ENCODE peak calls at places on chromosomes 12 and 14, in ten cellular contexts. C is CD8-positive, alpha-beta memory T cell; S is ovary; R is astrocyte; F is cardiac fibroblast; N is sigmoid colon; E is bronchial epithelial cell; T is IMR-90; M is thyroid gland; A is A549. U is an unnamed sample.

GRCh38 chr14:66383771-66384170 is 102.4 kb upstream of the CCDC196 start:
- DNase-seq in C (no peak), S (no peak), R (no peak), F (no peak), N (no peak), E (no peak), T (no peak), M (no peak), A (no peak), U (no peak)

GRCh38 chr14:52860910-52861309 is 69.5 kb upstream of the GNPNAT1 start:
- DNase-seq in C (no peak), S (no peak), R (no peak), F (no peak), N (no peak), E (no peak), T (no peak), M (no peak), A (no peak), U (no peak)

GRCh38 chr12:19671695-19672094 is 232.4 kb downstream of the AEBP2 start:
- DNase-seq in C (no peak), S (no peak), R (no peak), F (peak; percentile 19), N (no peak), E (no peak), T (peak; percentile 20), M (no peak), A (no peak), U (no peak)

GRCh38 chr14:54105898-54106297 is 149.3 kb upstream of the BMP4 start:
- DNase-seq in C (no peak), S (no peak), R (no peak), F (no peak), N (no peak), E (peak; percentile 97), T (no peak), M (peak; percentile 63), A (no peak), U (no peak)

GRCh38 chr14:64760146-64760755 is 56.0 kb downstream of the PLEKHG3 start:
- DNase-seq in C (peak; percentile 53), S (peak; percentile 45), R (peak; percentile 15), F (peak; percentile 52), N (no peak), E (peak; percentile 49), T (peak; percentile 42), M (peak; percentile 49), A (peak; percentile 76), U (peak; percentile 44)

GRCh38 chr12:54214553-54215374 is 26.0 kb upstream of the SMUG1 start:
- DNase-seq in C (peak; percentile 89), S (peak; percentile 85), R (peak; percentile 59), F (peak; percentile 92), N (peak; percentile 88), E (peak; percentile 72), T (peak; percentile 85), M (peak; percentile 76), A (peak; percentile 95), U (peak; percentile 89)

GRCh38 chr14:75205586-75205985 is 29.2 kb upstream of the TMED10 start:
- DNase-seq in C (no peak), S (no peak), R (peak; percentile 47), F (peak; percentile 63), N (no peak), E (peak; percentile 89), T (peak; percentile 77), M (no peak), A (no peak), U (no peak)

GRCh38 chr14:93031505-93032300 is 84.0 kb downstream of the ITPK1 start:
- DNase-seq in C (no peak), S (no peak), R (no peak), F (no peak), N (no peak), E (no peak), T (no peak), M (no peak), A (no peak), U (no peak)

DNA sequence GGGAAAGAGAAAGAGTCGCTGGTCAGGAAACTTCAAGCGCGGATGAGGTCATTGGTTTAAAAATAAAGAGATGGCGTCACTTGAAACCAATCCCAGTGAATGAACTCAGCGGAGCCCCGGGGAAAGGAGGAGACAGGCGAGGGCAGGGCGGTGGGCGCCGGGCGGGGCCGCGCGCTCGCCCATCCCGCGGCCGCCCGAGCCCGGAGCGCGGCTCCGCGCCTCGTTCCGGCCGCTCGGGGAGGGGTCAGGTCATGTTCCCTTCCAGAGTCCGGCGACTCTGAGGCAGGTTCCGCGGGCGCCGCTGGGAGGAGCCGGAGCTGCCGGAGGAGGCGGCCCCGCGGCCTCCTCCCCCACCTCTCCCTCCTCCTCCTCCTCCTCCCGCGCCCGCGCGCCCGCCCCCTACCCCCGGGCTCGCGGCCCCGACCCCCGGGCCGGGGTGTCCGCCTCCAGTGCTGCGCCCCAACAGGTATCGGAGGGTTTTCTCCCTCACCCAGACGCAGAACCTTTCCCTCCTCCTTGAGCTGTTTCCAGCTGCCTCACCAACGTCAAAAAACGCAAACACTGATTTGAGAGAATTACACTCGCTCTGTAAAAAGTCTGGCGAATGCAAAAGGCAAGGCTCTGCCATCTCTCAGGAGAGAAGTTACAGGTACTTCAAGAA is at the start of gene DUSP16:
- DNase-seq in C (peak; percentile 76), S (peak; percentile 91), R (peak; percentile 88), F (peak; percentile 95), N (peak; percentile 94), E (peak; percentile 93), T (peak; percentile 95), M (peak; percentile 93), A (peak; percentile 95), U (peak; percentile 69)
- H3K4me3 ChIP-seq in C (peak within 1 kb of the TSS; percentile 71), S (peak within 1 kb of the TSS; percentile 52), R (peak within 1 kb of the TSS; percentile 91), F (peak within 1 kb of the TSS; percentile 75), N (peak within 1 kb of the TSS; percentile 88), E (peak within 1 kb of the TSS; percentile 81), T (peak within 1 kb of the TSS; percentile 99), M (peak within 1 kb of the TSS; percentile 84), A (peak within 1 kb of the TSS; percentile 93), U (peak within 1 kb of the TSS; percentile 61)

DNA sequence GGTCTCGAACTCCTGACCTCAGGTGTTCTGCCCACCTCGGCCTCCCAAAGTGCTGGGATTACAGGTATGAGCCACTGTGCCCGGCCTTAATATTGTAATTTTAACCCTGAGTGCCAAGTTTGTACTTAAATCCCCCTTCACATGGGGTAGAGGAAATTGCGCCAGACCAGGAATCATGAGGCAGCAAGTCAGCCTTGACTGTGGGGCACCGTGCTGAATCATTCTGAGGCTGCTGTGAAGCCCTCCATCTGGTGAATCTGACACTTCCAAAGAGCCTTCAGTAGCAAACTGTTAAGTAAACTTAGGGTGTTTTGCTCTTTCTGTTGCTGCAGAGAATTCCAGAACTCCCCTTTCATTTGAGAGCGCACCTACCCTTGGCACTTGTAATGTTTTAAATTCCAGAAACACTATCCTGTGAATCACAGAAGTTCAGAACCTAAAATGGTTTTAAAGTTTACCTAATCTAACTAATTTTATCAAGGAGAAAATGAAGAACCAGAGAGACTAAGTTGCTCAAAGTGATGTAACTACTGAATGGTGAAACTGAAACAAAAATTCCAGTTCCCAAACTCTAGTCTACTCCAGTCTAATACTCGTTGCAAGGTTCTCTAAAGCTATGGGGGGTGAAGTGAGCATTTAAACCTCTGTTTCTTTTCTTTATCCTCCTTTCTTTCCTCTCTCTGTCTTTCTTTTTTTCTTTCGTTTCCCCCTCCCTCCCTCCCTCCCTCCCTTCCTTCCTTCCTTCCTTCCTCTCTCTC is 7.5 kb downstream of the HEBP1 start:
- DNase-seq in C (no peak), S (peak; percentile 89), R (peak; percentile 85), F (peak; percentile 97), N (peak; percentile 87), E (peak; percentile 90), T (peak; percentile 98), M (peak; percentile 87), A (peak; percentile 75), U (no peak)
- H3K4me3 ChIP-seq in C (no peak overlapping the region), S (no peak overlapping the region), R (peak overlapping the region; percentile 24), F (peak overlapping the region; percentile 30), N (no peak overlapping the region), E (no peak overlapping the region), T (peak overlapping the region; percentile 2), M (no peak overlapping the region), A (peak overlapping the region; percentile 8), U (no peak overlapping the region)

GRCh38 chr12:113480336-113480688 is 8.6 kb upstream of the LHX5 start:
- DNase-seq in C (no peak), S (no peak), R (no peak), F (no peak), N (no peak), E (no peak), T (no peak), M (no peak), A (no peak), U (no peak)

GRCh38 chr12:113477842-113478215 is 6.2 kb upstream of the LHX5 start:
- DNase-seq in C (no peak), S (no peak), R (no peak), F (no peak), N (no peak), E (no peak), T (no peak), M (no peak), A (no peak), U (no peak)

GRCh38 chr12:113479193-113479577 is 7.5 kb upstream of the LHX5 start:
- DNase-seq in C (no peak), S (no peak), R (no peak), F (no peak), N (no peak), E (no peak), T (no peak), M (no peak), A (no peak), U (no peak)

GRCh38 chr12:113478351-113479011 is 6.8 kb upstream of the LHX5 start:
- DNase-seq in C (no peak), S (no peak), R (no peak), F (no peak), N (no peak), E (no peak), T (no peak), M (no peak), A (no peak), U (no peak)

GRCh38 chr12:113479578-113480335 is 8.1 kb upstream of the LHX5 start:
- DNase-seq in C (no peak), S (peak; percentile 24), R (peak; percentile 15), F (peak; percentile 42), N (no peak), E (no peak), T (peak; percentile 20), M (peak; percentile 34), A (no peak), U (no peak)
- H3K4me3 ChIP-seq in C (no peak overlapping the region), S (no peak overlapping the region), R (no peak overlapping the region), F (no peak overlapping the region), N (no peak overlapping the region), E (no peak overlapping the region), T (no peak overlapping the region), M (no peak overlapping the region), A (no peak overlapping the region), U (no peak overlapping the region)

GRCh38 chr14:77985235-77985634 is 184.9 kb upstream of the NRXN3 start:
- DNase-seq in C (no peak), S (no peak), R (peak; percentile 88), F (peak; percentile 32), N (no peak), E (peak; percentile 22), T (no peak), M (no peak), A (no peak), U (no peak)

GRCh38 chr14:77979171-77979570 is 179.3 kb downstream of the ADCK1 start:
- DNase-seq in C (no peak), S (no peak), R (no peak), F (no peak), N (no peak), E (no peak), T (no peak), M (no peak), A (no peak), U (no peak)

GRCh38 chr14:77980475-77981321 is 180.8 kb downstream of the ADCK1 start:
- DNase-seq in C (no peak), S (no peak), R (no peak), F (no peak), N (no peak), E (peak; percentile 34), T (no peak), M (peak; percentile 93), A (no peak), U (no peak)

DNA sequence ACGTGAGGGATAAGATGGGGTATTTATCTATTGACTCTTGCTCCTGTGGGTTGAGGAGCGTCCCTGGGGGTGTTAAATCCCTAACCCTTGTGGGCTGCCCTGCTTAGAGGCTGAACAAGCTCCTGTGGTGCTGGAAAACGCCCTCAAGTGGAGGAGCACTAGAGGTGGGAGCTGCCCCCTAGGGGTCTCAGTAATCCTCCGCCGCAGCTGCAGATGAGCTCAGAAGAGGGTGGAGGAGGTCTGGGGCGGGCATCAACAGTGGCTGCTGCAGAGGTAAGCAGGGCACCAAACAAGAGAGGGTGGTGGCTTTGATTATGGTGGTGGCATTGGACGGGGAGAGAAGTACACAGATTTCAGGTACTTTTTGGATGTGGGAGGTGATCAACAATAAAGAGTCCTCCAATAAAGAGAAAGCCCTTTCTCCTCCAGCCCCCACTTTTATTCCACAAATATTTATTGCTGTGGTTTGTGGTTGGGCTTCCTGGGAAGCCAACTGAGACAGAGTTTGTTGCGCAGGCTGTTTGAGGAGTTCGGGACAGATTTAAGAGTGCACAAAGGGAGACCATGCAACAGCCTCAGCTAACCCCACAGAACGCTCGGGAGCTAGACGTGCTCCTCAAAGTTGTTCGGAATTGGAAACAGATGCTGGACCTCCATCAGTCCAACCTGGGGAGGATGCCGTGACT is 179.9 kb downstream of the ADCK1 start:
- DNase-seq in C (no peak), S (no peak), R (peak; percentile 51), F (no peak), N (no peak), E (no peak), T (no peak), M (no peak), A (peak; percentile 12), U (peak; percentile 40)
- H3K4me3 ChIP-seq in C (no peak overlapping the region), S (no peak overlapping the region), R (no peak overlapping the region), F (no peak overlapping the region), N (no peak overlapping the region), E (no peak overlapping the region), T (no peak overlapping the region), M (no peak overlapping the region), A (no peak overlapping the region), U (no peak overlapping the region)